ENCODE peak calls at places on chromosomes 11 and 22, in eight cellular contexts. O is AG09319; K is occipital lobe; Z is putamen; I is EH; B is HCT116; G is activated CD4-positive, alpha-beta T cell treated with anti-CD3 and anti-CD28 coated beads, Interleukin-2, amount 10 ng/mL, durations not matched to agents 7 days and 5 days; J is mammary epithelial cell. X is an unnamed sample.

GRCh38 chr22:28246392-28246791 is 327.3 kb upstream of the PITPNB start:
- DNase-seq in O (no peak), K (no peak), Z (no peak), I (peak; percentile 80), B (no peak), G (no peak), J (no peak), X (no peak)

GRCh38 chr22:29947410-29948387 is 64.7 kb downstream of the MTMR3 start:
- DNase-seq in O (no peak), K (no peak), Z (no peak), I (peak; percentile 54), B (no peak), G (no peak), J (no peak), X (no peak)

GRCh38 chr22:29018293-29019189 is 43.1 kb downstream of the C22orf31 start:
- DNase-seq in O (no peak), K (no peak), Z (no peak), I (no peak), B (no peak), G (no peak), J (no peak), X (no peak)

GRCh38 chr11:9574556-9574805 is 1.0 kb downstream of the WEE1 start:
- DNase-seq in O (no peak), K (no peak), Z (no peak), I (peak; percentile 44), B (no peak), G (no peak), J (no peak), X (no peak)

GRCh38 chr11:117972589-117973445 is 13.4 kb upstream of the IL10RA start:
- DNase-seq in O (no peak), K (no peak), Z (no peak), I (no peak), B (no peak), G (no peak), J (no peak), X (no peak)

GRCh38 chr11:44097821-44098220 is 2.3 kb downstream of the EXT2 start:
- DNase-seq in O (no peak), K (no peak), Z (no peak), I (no peak), B (no peak), G (no peak), J (peak; percentile 69), X (no peak)

GRCh38 chr11:115933564-115933963 is 429.3 kb upstream of the CADM1 start:
- DNase-seq in O (no peak), K (no peak), Z (no peak), I (no peak), B (no peak), G (no peak), J (no peak), X (no peak)

GRCh38 chr11:72338741-72339140 is 94.8 kb upstream of the PHOX2A start:
- DNase-seq in O (no peak), K (no peak), Z (no peak), I (peak; percentile 78), B (no peak), G (no peak), J (peak; percentile 16), X (no peak)

GRCh38 chr11:10263929-10264328 is 30.1 kb downstream of the SBF2 start:
- DNase-seq in O (peak; percentile 8), K (no peak), Z (no peak), I (peak; percentile 83), B (no peak), G (no peak), J (peak; percentile 16), X (no peak)

GRCh38 chr11:76721755-76722677 is 51.5 kb upstream of the LRRC32 start:
- DNase-seq in O (peak; percentile 56), K (peak; percentile 72), Z (peak; percentile 73), I (peak; percentile 79), B (peak; percentile 68), G (peak; percentile 75), J (peak; percentile 57), X (peak; percentile 72)

GRCh38 chr11:4181780-4182721 is 87.5 kb downstream of the RRM1 start:
- DNase-seq in O (peak; percentile 19), K (no peak), Z (no peak), I (peak; percentile 68), B (peak; percentile 57), G (peak; percentile 54), J (peak; percentile 44), X (no peak)

X was measured in globus pallidus.